ENCODE peak calls at places on chromosomes 2 and 18, in nine cellular contexts. B is NCI-H1105 treated with DMSO at 0.1 percent for 48 hours; P is foreskin melanocyte; V is A673; T is NCI-H2081; R is brain microvascular endothelial cell; D is stimulated activated CD4-positive, alpha-beta T cell treated with anti-CD3 and anti-CD28 coated beads, Interleukin-12 subunit alpha, Interleukin-12 subunit beta, amount 100 ng/mL, for 4 hours; L is HL-60; K is uterus. A is an unnamed sample.

GRCh38 chr2:55482186-55482945 is 37.2 kb upstream of the CFAP36 start:
- DNase-seq in B (peak), P (no peak), V (peak), T (peak), R (peak), D (no peak), L (no peak), K (no peak), A (no peak)

GRCh38 chr2:152571035-152571766 is 146.1 kb downstream of the PRPF40A start:
- DNase-seq in B (no peak), P (no peak), V (no peak), T (no peak), R (no peak), D (no peak), L (no peak), K (no peak), A (no peak)

GRCh38 chr18:58991127-58991798 is 126.6 kb downstream of the ZNF532 start:
- DNase-seq in B (no peak), P (no peak), V (no peak), T (no peak), R (no peak), D (no peak), L (no peak), K (no peak), A (no peak)

GRCh38 chr2:220847587-220847986 is 724.5 kb downstream of the EPHA4 start:
- DNase-seq in B (no peak), P (peak), V (peak), T (no peak), R (peak), D (no peak), L (no peak), K (no peak), A (no peak)

GRCh38 chr2:166337932-166338331 is 37.8 kb downstream of the SCN9A start:
- DNase-seq in B (no peak), P (no peak), V (no peak), T (no peak), R (no peak), D (no peak), L (no peak), K (no peak), A (no peak)

GRCh38 chr2:155223781-155224406 is 525.4 kb downstream of the KCNJ3 start:
- DNase-seq in B (peak), P (peak), V (peak), T (peak), R (no peak), D (no peak), L (no peak), K (no peak), A (no peak)

GRCh38 chr18:35588995-35589394 is 7.5 kb downstream of the GALNT1 start:
- DNase-seq in B (no peak), P (no peak), V (no peak), T (no peak), R (no peak), D (no peak), L (no peak), K (no peak), A (no peak)

GRCh38 chr2:29113891-29114321 is 1.3 kb upstream of the CLIP4 start:
- DNase-seq in B (no peak), P (peak), V (no peak), T (no peak), R (peak), D (no peak), L (peak), K (peak), A (peak)

GRCh38 chr18:57670046-57670445 is 48.4 kb upstream of the NARS1 start:
- DNase-seq in B (no peak), P (no peak), V (no peak), T (no peak), R (no peak), D (no peak), L (no peak), K (no peak), A (no peak)

GRCh38 chr18:48794251-48794970 is 156.4 kb downstream of the SMAD7 start:
- DNase-seq in B (no peak), P (no peak), V (no peak), T (no peak), R (no peak), D (no peak), L (no peak), K (peak), A (no peak)

GRCh38 chr18:48825101-48825745 is 125.5 kb downstream of the SMAD7 start:
- DNase-seq in B (no peak), P (peak), V (no peak), T (no peak), R (no peak), D (no peak), L (no peak), K (peak), A (no peak)

GRCh38 chr2:118050386-118050785 is 36.5 kb upstream of the CCDC93 start:
- DNase-seq in B (no peak), P (no peak), V (peak), T (no peak), R (no peak), D (no peak), L (no peak), K (no peak), A (no peak)

GRCh38 chr2:238370482-238371372 is 50.4 kb downstream of the TRAF3IP1 start:
- DNase-seq in B (peak), P (no peak), V (peak), T (peak), R (peak), D (peak), L (peak), K (peak), A (peak)

GRCh38 chr2:43266692-43267091 is 40.3 kb upstream of the ZFP36L2 start:
- DNase-seq in B (no peak), P (no peak), V (no peak), T (no peak), R (no peak), D (no peak), L (peak), K (no peak), A (no peak)

GRCh38 chr2:237181844-237182243 is 96.2 kb downstream of the COPS8 start:
- DNase-seq in B (no peak), P (no peak), V (no peak), T (no peak), R (peak), D (no peak), L (no peak), K (peak), A (no peak)

GRCh38 chr2:45786030-45786830 is 134.8 kb downstream of the PRKCE start:
- DNase-seq in B (no peak), P (no peak), V (no peak), T (no peak), R (no peak), D (no peak), L (no peak), K (no peak), A (no peak)

GRCh38 chr2:27721335-27721734 is 50.2 kb upstream of the MRPL33 start:
- DNase-seq in B (no peak), P (no peak), V (no peak), T (no peak), R (no peak), D (no peak), L (no peak), K (no peak), A (no peak)

A was measured in AML-193.